ENCODE peak calls at places on chromosome 14, in five cellular contexts. W is IMR-90, G is endothelial cell of umbilical vein, Q is fibroblast of lung, K is SK-N-SH. F is an unnamed sample.

GRCh38 chr14:105884808-105885281 is 358.5 kb downstream of the TMEM121 start:
- DNase-seq in W (no peak), G (no peak), Q (no peak), K (no peak), F (no peak)

GRCh38 chr14:104048758-104049496 is 36.6 kb upstream of the ASPG start:
- DNase-seq in W (no peak), G (no peak), Q (peak), K (no peak), F (peak)

GRCh38 chr14:21723431-21724045 is 49.9 kb upstream of the OR4E1 start:
- DNase-seq in W (no peak), G (no peak), Q (no peak), K (peak), F (peak)

GRCh38 chr14:64337901-64338615 is 43.9 kb upstream of the ESR2 start:
- DNase-seq in W (peak), G (peak), Q (peak), K (peak), F (peak)

GRCh38 chr14:69460093-69460701 is 24.3 kb upstream of the PLEKHD1 start:
- DNase-seq in W (peak), G (peak), Q (peak), K (peak), F (peak)

GRCh38 chr14:23360496-23360895 is 4.5 kb downstream of the EFS start:
- DNase-seq in W (no peak), G (no peak), Q (no peak), K (peak), F (peak)

GRCh38 chr14:80425686-80426085 is 214.4 kb upstream of the DIO2 start:
- DNase-seq in W (peak), G (peak), Q (peak), K (no peak), F (peak)

GRCh38 chr14:71198681-71199080 is 291.4 kb downstream of the PCNX1 start:
- DNase-seq in W (no peak), G (no peak), Q (no peak), K (no peak), F (no peak)

GRCh38 chr14:69573205-69573840 is 1.3 kb downstream of the CCDC177 start:
- DNase-seq in W (no peak), G (no peak), Q (no peak), K (peak), F (peak)

GRCh38 chr14:69052181-69052601 is 73.1 kb upstream of the ACTN1 start:
- DNase-seq in W (no peak), G (peak), Q (no peak), K (no peak), F (no peak)

GRCh38 chr14:36807727-36808126 is 146.1 kb downstream of the PAX9 start:
- DNase-seq in W (no peak), G (no peak), Q (no peak), K (no peak), F (no peak)

GRCh38 chr14:85531594-85532391 is 1.8 kb downstream of the FLRT2 start:
- DNase-seq in W (peak), G (peak), Q (peak), K (peak), F (peak)

GRCh38 chr14:102579696-102580551 is 12.5 kb upstream of the RCOR1 start:
- DNase-seq in W (peak), G (no peak), Q (peak), K (peak), F (peak)

GRCh38 chr14:31934767-31935266 is 142.3 kb upstream of the ARHGAP5 start:
- DNase-seq in W (peak), G (peak), Q (peak), K (peak), F (peak)

GRCh38 chr14:44385906-44386305 is 121.2 kb downstream of the FSCB start:
- DNase-seq in W (no peak), G (no peak), Q (no peak), K (no peak), F (no peak)

GRCh38 chr14:59274991-59275391 is 86.5 kb downstream of the DAAM1 start:
- DNase-seq in W (no peak), G (no peak), Q (no peak), K (no peak), F (no peak)

GRCh38 chr14:65664436-65664835 is 251.9 kb downstream of the FUT8 start:
- DNase-seq in W (no peak), G (no peak), Q (no peak), K (no peak), F (no peak)

GRCh38 chr14:31825459-31825858 is 251.6 kb upstream of the ARHGAP5 start:
- DNase-seq in W (no peak), G (no peak), Q (no peak), K (no peak), F (no peak)

GRCh38 chr14:68546839-68547238 is 246.0 kb downstream of the ZFP36L1 start:
- DNase-seq in W (peak), G (no peak), Q (peak), K (no peak), F (peak)

GRCh38 chr14:102694530-102695171 is 82.6 kb upstream of the TRAF3 start:
- DNase-seq in W (peak), G (peak), Q (peak), K (peak), F (peak)

GRCh38 chr14:69582207-69582606 is 7.5 kb upstream of the CCDC177 start:
- DNase-seq in W (peak), G (no peak), Q (peak), K (no peak), F (peak)

GRCh38 chr14:53927171-53927570 is 29.5 kb downstream of the BMP4 start:
- DNase-seq in W (peak), G (no peak), Q (peak), K (no peak), F (no peak)

GRCh38 chr14:50605776-50606175 is 45.8 kb downstream of the ATL1 start:
- DNase-seq in W (peak), G (peak), Q (peak), K (no peak), F (peak)

GRCh38 chr14:23567186-23568020 is at the start of gene AP1G2:
- DNase-seq in W (peak), G (peak), Q (peak), K (peak), F (peak)

GRCh38 chr14:70744631-70745030 is 64.7 kb downstream of the MAP3K9 start:
- DNase-seq in W (no peak), G (no peak), Q (no peak), K (no peak), F (no peak)

GRCh38 chr14:103293465-103293864 is 40.6 kb upstream of the EIF5 start:
- DNase-seq in W (no peak), G (no peak), Q (no peak), K (peak), F (no peak)

GRCh38 chr14:92656306-92656705 is 92.1 kb downstream of the LGMN start:
- DNase-seq in W (no peak), G (no peak), Q (no peak), K (no peak), F (no peak)

GRCh38 chr14:69592923-69593677 is 18.3 kb upstream of the SUSD6 start:
- DNase-seq in W (peak), G (no peak), Q (peak), K (no peak), F (peak)

GRCh38 chr14:51547260-51547659 is 104.5 kb upstream of the FRMD6 start:
- DNase-seq in W (peak), G (peak), Q (peak), K (peak), F (peak)

GRCh38 chr14:104332634-104333270 is 194.4 kb downstream of the KIF26A start:
- DNase-seq in W (no peak), G (no peak), Q (no peak), K (no peak), F (no peak)

GRCh38 chr14:89750206-89750867 is 204.2 kb downstream of the EFCAB11 start:
- DNase-seq in W (peak), G (no peak), Q (peak), K (no peak), F (peak)

GRCh38 chr14:50774542-50775267 is 56.3 kb downstream of the NIN start:
- DNase-seq in W (peak), G (no peak), Q (peak), K (no peak), F (peak)

DNA sequence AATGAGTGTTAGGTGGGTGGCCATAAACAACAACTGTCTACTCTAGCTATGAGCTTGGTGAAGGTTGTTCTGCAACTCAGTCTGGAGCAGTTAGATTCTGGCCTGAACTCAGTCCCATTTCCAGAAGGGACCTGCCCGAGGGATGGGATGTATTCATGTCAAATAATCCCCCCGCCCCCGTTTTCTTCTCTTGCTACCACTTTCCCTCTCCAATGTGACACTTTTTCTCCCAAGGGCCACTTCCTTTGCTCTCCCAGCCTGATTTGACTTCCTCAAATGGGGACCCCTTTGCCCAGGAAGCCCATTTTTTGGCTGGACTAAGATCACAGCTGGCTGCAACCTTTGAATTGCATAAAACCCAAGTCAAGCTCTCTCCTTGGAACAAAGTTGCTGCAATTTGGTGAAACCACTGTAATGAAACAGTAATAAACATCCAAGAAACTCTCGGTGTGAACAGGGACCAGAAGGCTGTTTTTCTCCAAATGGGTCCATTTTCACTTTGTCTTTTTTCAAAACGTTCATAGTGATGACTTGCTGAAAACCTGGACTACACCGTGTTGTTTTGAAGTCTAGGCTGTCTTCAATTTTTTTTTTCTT is 137.2 kb upstream of the GSC start:
- DNase-seq in W (no peak), G (no peak), Q (no peak), K (no peak), F (no peak)
- H2AFZ ChIP-seq in W (no peak), G (no peak), Q (no peak), K (peak), F (no peak)

GRCh38 chr14:35287481-35288013 is 4.6 kb upstream of the PSMA6 start:
- DNase-seq in W (no peak), G (peak), Q (no peak), K (no peak), F (no peak)
- H3K4me3 ChIP-seq in W (no peak), G (no peak), Q (no peak), K (no peak), F (no peak)

GRCh38 chr14:76829650-76830421 is 3.6 kb downstream of the LRRC74A start:
- DNase-seq in W (no peak), G (no peak), Q (no peak), K (peak), F (no peak)
- H3K9ac ChIP-seq in W (no peak), G (no peak), Q (no peak), K (no peak), F (no peak)

GRCh38 chr14:38721822-38722431 is 381.1 kb downstream of the SEC23A start:
- DNase-seq in W (peak), G (peak), Q (peak), K (peak), F (peak)
- H2AFZ ChIP-seq in W (no peak), G (peak), Q (no peak), K (no peak), F (no peak)

DNA sequence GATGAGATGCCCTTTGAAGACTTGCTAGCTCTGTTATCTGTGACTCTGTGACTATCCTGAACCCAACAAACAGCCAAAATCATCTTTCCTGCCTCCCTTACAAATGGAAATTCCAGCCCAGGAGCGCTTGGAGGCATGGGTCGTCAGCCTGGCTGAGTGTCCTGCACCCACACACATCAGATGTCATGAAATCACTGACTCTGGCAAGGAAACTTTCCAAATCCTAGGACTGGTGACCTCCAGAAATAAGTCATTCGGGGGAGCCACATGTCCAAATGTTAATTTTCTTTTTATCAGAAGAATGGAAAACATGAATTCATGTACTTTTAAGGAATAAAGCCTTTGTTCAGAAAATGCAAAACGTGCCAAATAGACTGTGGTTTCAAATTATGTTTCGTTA is 96.3 kb upstream of the EVL start:
- DNase-seq in W (peak), G (no peak), Q (no peak), K (no peak), F (peak)
- H3K4me3 ChIP-seq in W (no peak), G (no peak), Q (no peak), K (no peak), F (peak)

GRCh38 chr14:100109594-100109955 is 44.4 kb downstream of the EVL start:
- DNase-seq in W (no peak), G (no peak), Q (no peak), K (no peak), F (no peak)
- H3K9ac ChIP-seq in W (no peak), G (no peak), Q (no peak), K (no peak), F (no peak)

DNA sequence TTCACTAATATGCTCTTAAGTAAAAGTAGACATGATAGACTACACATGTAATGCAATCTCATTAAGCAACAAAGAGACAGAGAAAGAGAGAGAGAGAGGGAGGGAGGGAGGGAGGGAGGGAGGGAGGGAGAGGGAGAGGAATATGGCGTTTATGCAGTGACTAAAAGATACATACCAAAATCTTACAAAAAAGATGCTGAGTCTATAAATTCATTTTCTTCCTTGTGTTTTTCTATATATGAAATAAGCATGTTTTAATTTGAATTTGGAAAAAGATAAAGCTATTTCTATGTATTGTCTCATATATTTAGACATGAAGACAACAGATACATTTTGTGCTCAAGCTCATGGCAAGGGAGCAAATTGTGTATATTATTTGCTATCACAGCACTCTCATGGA is 44.1 kb downstream of the LRFN5 start:
- DNase-seq in W (no peak), G (no peak), Q (no peak), K (no peak), F (no peak)
- H2AFZ ChIP-seq in W (no peak), G (no peak), Q (no peak), K (no peak), F (no peak)

GRCh38 chr14:61346793-61347192 is 25.4 kb downstream of the PRKCH start:
- DNase-seq in W (no peak), G (peak), Q (no peak), K (no peak), F (no peak)
- H3K4me3 ChIP-seq in W (no peak), G (no peak), Q (no peak), K (no peak), F (no peak)

DNA sequence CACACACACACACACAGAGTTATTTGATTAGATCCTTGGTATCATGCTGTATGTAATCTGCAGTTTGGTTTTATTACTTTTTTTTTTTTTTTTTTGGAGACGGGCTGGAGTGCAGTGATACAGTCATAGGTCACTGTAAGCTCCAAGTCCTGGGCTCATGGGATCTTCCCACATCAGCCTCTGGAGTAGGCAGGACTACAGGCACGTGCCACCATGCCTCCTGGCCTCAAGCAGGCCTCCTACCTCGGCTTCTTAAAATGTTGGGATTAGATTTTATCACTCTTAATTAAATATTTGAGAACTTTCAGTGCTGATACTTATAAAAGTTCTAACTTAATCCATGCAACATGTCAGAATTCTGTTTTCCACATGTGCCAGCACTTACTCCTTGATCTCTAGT is 31.3 kb upstream of the PSEN1 start:
- DNase-seq in W (no peak), G (no peak), Q (no peak), K (no peak), F (peak)
- H3K9ac ChIP-seq in W (no peak), G (no peak), Q (no peak), K (no peak), F (no peak)